ENCODE peak calls at places on chromosomes 16 and 17, in four cellular contexts. A is uterus, Z is prostate gland, K is heart left ventricle. S is an unnamed sample.

GRCh38 chr17:58232707-58233156 is 5.7 kb upstream of the LPO start:
- DNase-seq in A (no peak), Z (no peak), K (no peak), S (no peak)

GRCh38 chr16:85611455-85612190 is 1.5 kb upstream of the GSE1 start:
- DNase-seq in A (peak), Z (peak), K (peak), S (peak)

GRCh38 chr16:12132290-12132689 is 155.8 kb downstream of the SNX29 start:
- DNase-seq in A (no peak), Z (no peak), K (no peak), S (no peak)

GRCh38 chr17:66737524-66737923 is 97.4 kb upstream of the CACNG5 start:
- DNase-seq in A (peak), Z (no peak), K (peak), S (peak)

GRCh38 chr17:42072323-42073187 is 22.2 kb upstream of the C17orf113 start:
- DNase-seq in A (no peak), Z (no peak), K (no peak), S (peak)

GRCh38 chr16:2232094-2232990 is 3.9 kb upstream of the DNASE1L2 start:
- DNase-seq in A (no peak), Z (no peak), K (peak), S (no peak)

GRCh38 chr16:48511716-48512115 is 98.3 kb downstream of the N4BP1 start:
- DNase-seq in A (no peak), Z (no peak), K (no peak), S (no peak)

GRCh38 chr17:28925912-28926365 is 23.1 kb upstream of the DHRS13 start:
- DNase-seq in A (no peak), Z (no peak), K (no peak), S (no peak)

GRCh38 chr16:56883586-56883985 is 18.6 kb downstream of the SLC12A3 start:
- DNase-seq in A (no peak), Z (no peak), K (peak), S (no peak)

GRCh38 chr17:47857551-47858410 is 6.8 kb upstream of the SP6 start:
- DNase-seq in A (no peak), Z (no peak), K (no peak), S (no peak)

GRCh38 chr17:76124582-76125390 is 16.3 kb downstream of the FOXJ1 start:
- DNase-seq in A (no peak), Z (no peak), K (no peak), S (no peak)

GRCh38 chr17:60077672-60078519 is 825 bp downstream of the HEATR6 start:
- DNase-seq in A (no peak), Z (no peak), K (no peak), S (no peak)

GRCh38 chr16:71927383-71927782 is 32.1 kb downstream of the IST1 start:
- DNase-seq in A (peak), Z (peak), K (peak), S (peak)

GRCh38 chr16:2835638-2836493 is 5.8 kb downstream of the ZG16B start:
- DNase-seq in A (no peak), Z (peak), K (peak), S (peak)

GRCh38 chr16:31348578-31348977 is 6.4 kb upstream of the ITGAX start:
- DNase-seq in A (no peak), Z (no peak), K (no peak), S (no peak)

GRCh38 chr17:42266918-42267766 is 9.0 kb downstream of the STAT5B start:
- DNase-seq in A (no peak), Z (no peak), K (no peak), S (no peak)

GRCh38 chr17:21286066-21286770 is 1.7 kb downstream of the MAP2K3 start:
- DNase-seq in A (peak), Z (peak), K (peak), S (peak)

GRCh38 chr17:32503251-32504165 is 16.7 kb downstream of the CDK5R1 start:
- DNase-seq in A (no peak), Z (no peak), K (no peak), S (no peak)

GRCh38 chr17:4810696-4811289 is 3.8 kb downstream of the PLD2 start:
- DNase-seq in A (no peak), Z (no peak), K (peak), S (no peak)

GRCh38 chr16:76081936-76082335 is 195.3 kb upstream of the CNTNAP4 start:
- DNase-seq in A (no peak), Z (no peak), K (no peak), S (no peak)

GRCh38 chr17:16447676-16448075 is 32.3 kb downstream of the TRPV2 start:
- DNase-seq in A (no peak), Z (no peak), K (no peak), S (no peak)

GRCh38 chr17:42047343-42047742 is 3.1 kb downstream of the C17orf113 start:
- DNase-seq in A (no peak), Z (no peak), K (no peak), S (no peak)

GRCh38 chr16:53509906-53510703 is 7.1 kb upstream of the AKTIP start:
- DNase-seq in A (peak), Z (peak), K (peak), S (peak)

GRCh38 chr17:17781591-17782424 is 55.0 kb downstream of the SREBF1 start:
- DNase-seq in A (peak), Z (peak), K (peak), S (peak)

GRCh38 chr17:73492802-73493139 is 151.5 kb downstream of the SDK2 start:
- DNase-seq in A (no peak), Z (no peak), K (no peak), S (no peak)

GRCh38 chr17:45287526-45288264 is 25.8 kb upstream of the SPATA32 start:
- DNase-seq in A (no peak), Z (no peak), K (no peak), S (peak)

GRCh38 chr16:72530434-72530833 is 358.5 kb upstream of the PMFBP1 start:
- DNase-seq in A (no peak), Z (no peak), K (no peak), S (no peak)

GRCh38 chr17:49388290-49388640 is 26.2 kb upstream of the ZNF652 start:
- DNase-seq in A (no peak), Z (no peak), K (no peak), S (no peak)

GRCh38 chr16:83136419-83136818 is 509.6 kb downstream of the CDH13 start:
- DNase-seq in A (peak), Z (no peak), K (no peak), S (no peak)

GRCh38 chr17:73952498-73953205 is 250.8 kb upstream of the RPL38 start:
- DNase-seq in A (no peak), Z (no peak), K (peak), S (no peak)

GRCh38 chr17:79299349-79299748 is 224.7 kb downstream of the ENGASE start:
- DNase-seq in A (no peak), Z (no peak), K (no peak), S (no peak)

GRCh38 chr17:34378664-34379101 is 15.7 kb upstream of the CCL1 start:
- DNase-seq in A (no peak), Z (no peak), K (peak), S (peak)
- TF ChIP-seq CTCF in A (no peak), Z (no peak), K (no peak), S (no peak)

DNA sequence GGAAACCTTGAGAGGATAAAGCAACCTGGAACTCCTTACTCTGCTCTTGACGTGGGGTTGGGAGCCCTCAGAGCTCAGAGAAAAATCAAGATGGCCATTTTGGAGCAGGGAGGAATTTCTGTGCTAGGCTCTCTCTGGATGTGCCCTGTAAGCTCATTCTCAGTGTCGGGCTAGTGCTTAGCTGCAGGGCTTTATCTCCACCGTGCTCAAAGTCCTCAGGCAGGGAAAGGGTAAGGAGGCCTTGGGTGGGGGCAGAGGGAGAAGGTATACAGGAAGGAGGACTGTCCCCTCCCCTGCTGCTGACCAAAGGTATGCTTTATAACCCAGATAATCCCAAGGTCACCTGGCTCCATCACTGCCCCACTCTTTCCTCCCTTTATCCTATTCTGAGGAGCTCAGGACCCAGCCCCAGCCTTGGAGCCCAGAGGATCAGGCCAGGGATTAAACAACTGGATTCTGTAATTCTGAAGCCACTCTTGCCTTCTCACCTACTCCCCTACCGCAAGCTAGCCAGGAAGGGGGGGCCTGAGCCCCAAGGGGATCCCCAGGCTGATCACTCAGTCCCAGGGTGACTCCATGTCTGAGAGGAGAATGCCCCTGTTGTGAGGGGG is 1.1 kb downstream of the DHRS11 start:
- DNase-seq in A (no peak), Z (no peak), K (no peak), S (no peak)
- TF ChIP-seq POLR2A in A (no peak), Z (no peak), K (no peak), S (no peak)

GRCh38 chr17:61579961-61580360 is 11.1 kb downstream of the NACA2 start:
- DNase-seq in A (no peak), Z (no peak), K (no peak), S (no peak)
- TF ChIP-seq CTCF in A (no peak), Z (no peak), K (no peak), S (no peak)

GRCh38 chr17:40095944-40096791 is 4.2 kb downstream of the NR1D1 start:
- DNase-seq in A (peak), Z (no peak), K (peak), S (peak)
- TF ChIP-seq POLR2A in A (no peak), Z (no peak), K (no peak), S (no peak)

GRCh38 chr17:55745258-55745657 is 5.6 kb upstream of the PCTP start:
- DNase-seq in A (no peak), Z (no peak), K (no peak), S (no peak)
- TF ChIP-seq CTCF in A (no peak), Z (no peak), K (no peak), S (no peak)

GRCh38 chr17:35449371-35449931 is 885 bp upstream of the SLFN13 start:
- DNase-seq in A (peak), Z (no peak), K (peak), S (peak)
- TF ChIP-seq POLR2A in A (no peak), Z (no peak), K (no peak), S (no peak)

S was measured in body of pancreas.